ENCODE peak calls at places on chromosomes 2 and 18, in six cellular contexts. S, A, F, J, N and U are unnamed samples.

GRCh38 chr2:29343830-29344229 is 228.6 kb downstream of the CLIP4 start:
- DNase-seq in A (no peak), F (no peak), J (no peak), S (no peak), N (no peak), U (no peak)

GRCh38 chr2:157158111-157158510 is 99.4 kb upstream of the GALNT5 start:
- DNase-seq in N (no peak), A (peak), S (no peak), F (no peak), J (peak), U (no peak)

GRCh38 chr2:238421695-238422035 is 5.1 kb upstream of the ASB1 start:
- DNase-seq in F (no peak), S (no peak), A (no peak), J (no peak), N (no peak), U (no peak)

GRCh38 chr2:126534508-126534907 is 121.5 kb upstream of the GYPC start:
- DNase-seq in J (no peak), N (no peak), F (no peak), A (no peak), S (no peak), U (no peak)

GRCh38 chr2:45652090-45653050 is 895 bp downstream of the PRKCE start:
- DNase-seq in J (peak), N (peak), S (peak), F (peak), A (peak), U (no peak)

GRCh38 chr18:59376351-59376935 is 17.4 kb upstream of the LMAN1 start:
- DNase-seq in S (no peak), F (no peak), A (peak), N (no peak), J (no peak), U (no peak)

GRCh38 chr2:10931710-10932255 is 20.0 kb downstream of the KCNF1 start:
- DNase-seq in S (no peak), J (peak), A (peak), F (no peak), N (no peak), U (no peak)

GRCh38 chr2:40202798-40203400 is 249.0 kb downstream of the SLC8A1 start:
- DNase-seq in J (peak), A (no peak), S (no peak), N (no peak), F (no peak), U (no peak)

GRCh38 chr2:181627545-181627944 is 29.4 kb downstream of the CERKL start:
- DNase-seq in N (no peak), S (no peak), F (no peak), J (peak), A (no peak), U (no peak)

GRCh38 chr2:23649819-23650218 is 264.8 kb downstream of the KLHL29 start:
- DNase-seq in J (peak), S (no peak), N (no peak), F (no peak), A (no peak), U (no peak)

GRCh38 chr18:4058179-4058578 is 396.9 kb downstream of the DLGAP1 start:
- DNase-seq in J (no peak), A (no peak), N (no peak), S (no peak), F (no peak), U (no peak)

GRCh38 chr18:55326134-55326533 is 261.9 kb downstream of the TCF4 start:
- DNase-seq in F (no peak), S (no peak), A (no peak), J (no peak), N (no peak), U (no peak)

GRCh38 chr2:116719841-116720240 is 1094.7 kb upstream of the DDX18 start:
- DNase-seq in N (no peak), S (no peak), J (no peak), F (no peak), A (peak), U (no peak)

GRCh38 chr2:188395903-188396699 is 104.4 kb downstream of the GULP1 start:
- DNase-seq in S (no peak), A (no peak), F (no peak), N (no peak), J (no peak), U (no peak)

GRCh38 chr2:224417361-224417729 is 15.4 kb upstream of the FAM124B start:
- DNase-seq in F (no peak), S (no peak), J (no peak), A (no peak), N (no peak), U (no peak)

GRCh38 chr2:233346930-233347329 is 7.4 kb upstream of the DGKD start:
- DNase-seq in F (no peak), J (no peak), N (no peak), A (no peak), S (no peak), U (no peak)

GRCh38 chr18:9898792-9899549 is 13.2 kb downstream of the TXNDC2 start:
- DNase-seq in S (no peak), J (peak), A (peak), N (no peak), F (no peak), U (no peak)

GRCh38 chr2:2846379-2847130 is 515.5 kb upstream of the MYT1L start:
- DNase-seq in J (no peak), N (no peak), A (peak), S (no peak), F (no peak), U (no peak)

GRCh38 chr2:168722592-168722991 is 79.8 kb upstream of the NOSTRIN start:
- DNase-seq in A (peak), S (no peak), N (no peak), J (peak), F (no peak), U (no peak)

GRCh38 chr2:224222320-224222719 is 179.6 kb downstream of the FAM124B start:
- DNase-seq in A (peak), F (no peak), J (peak), S (no peak), N (no peak), U (no peak)

GRCh38 chr2:135490381-135490780 is 40.6 kb downstream of the ZRANB3 start:
- DNase-seq in J (peak), N (no peak), F (no peak), A (no peak), S (no peak), U (no peak)

GRCh38 chr2:65049010-65049639 is 7.1 kb upstream of the CEP68 start:
- DNase-seq in J (no peak), F (no peak), S (no peak), N (no peak), A (no peak), U (no peak)

GRCh38 chr2:23544589-23545295 is 159.8 kb downstream of the KLHL29 start:
- DNase-seq in J (peak), F (no peak), N (no peak), S (no peak), A (no peak), U (no peak)

GRCh38 chr2:225120175-225120574 is 77.9 kb upstream of the DOCK10 start:
- DNase-seq in F (no peak), J (peak), S (no peak), A (peak), N (no peak), U (no peak)

GRCh38 chr18:34659579-34660517 is 50.2 kb upstream of the DTNA start:
- DNase-seq in J (peak), A (peak), F (no peak), S (no peak), N (no peak), U (no peak)

GRCh38 chr2:156356006-156356764 is 23.7 kb upstream of the NR4A2 start:
- DNase-seq in F (no peak), A (peak), S (no peak), J (peak), N (no peak), U (no peak)